ENCODE peak calls at places on chromosomes 12 and 14, in ten cellular contexts. One of them, this sample, is unnamed. For H3K9me3, the result is how much of the 10 kb centered on the place peaks cover.

GRCh38 chr14:70680748-70681147 is 39.0 kb downstream of the TTC9 start:
- DNase-seq in Peyer's patch: no peak
- DNase-seq in vagina: no peak
- DNase-seq in sigmoid colon: no peak
- DNase-seq in body of pancreas: no peak
- DNase-seq in tibial nerve: no peak
- DNase-seq in transverse colon: no peak
- DNase-seq in esophagus squamous epithelium: no peak
- DNase-seq in gastrocnemius medialis: no peak
- DNase-seq in A549: no peak
- DNase-seq in this sample: no peak

GRCh38 chr12:111293266-111294009 is 75.5 kb downstream of the PHETA1 start:
- DNase-seq in transverse colon: no peak
- DNase-seq in vagina: no peak
- DNase-seq in esophagus squamous epithelium: no peak
- DNase-seq in tibial nerve: no peak
- DNase-seq in body of pancreas: no peak
- DNase-seq in A549: no peak
- DNase-seq in Peyer's patch: no peak
- DNase-seq in gastrocnemius medialis: no peak
- DNase-seq in sigmoid colon: no peak
- DNase-seq in this sample: no peak

GRCh38 chr12:130830246-130830551 is 8.9 kb downstream of the STX2 start:
- DNase-seq in gastrocnemius medialis: no peak
- DNase-seq in esophagus squamous epithelium: no peak
- DNase-seq in transverse colon: no peak
- DNase-seq in body of pancreas: no peak
- DNase-seq in sigmoid colon: no peak
- DNase-seq in tibial nerve: no peak
- DNase-seq in vagina: no peak
- DNase-seq in A549: no peak
- DNase-seq in Peyer's patch: no peak
- DNase-seq in this sample: no peak

GRCh38 chr12:129617849-129618248 is 286.0 kb downstream of the TMEM132D start:
- DNase-seq in sigmoid colon: no peak
- DNase-seq in transverse colon: no peak
- DNase-seq in tibial nerve: no peak
- DNase-seq in Peyer's patch: no peak
- DNase-seq in body of pancreas: no peak
- DNase-seq in gastrocnemius medialis: no peak
- DNase-seq in esophagus squamous epithelium: no peak
- DNase-seq in A549: no peak
- DNase-seq in vagina: no peak
- DNase-seq in this sample: no peak

GRCh38 chr12:12456637-12457036 is 99.8 kb downstream of the BORCS5 start:
- DNase-seq in transverse colon: no peak
- DNase-seq in tibial nerve: no peak
- DNase-seq in esophagus squamous epithelium: no peak
- DNase-seq in body of pancreas: no peak
- DNase-seq in sigmoid colon: no peak
- DNase-seq in A549: no peak
- DNase-seq in vagina: no peak
- DNase-seq in Peyer's patch: no peak
- DNase-seq in gastrocnemius medialis: no peak
- DNase-seq in this sample: no peak

GRCh38 chr12:124829008-124829707 is 34.5 kb downstream of the SCARB1 start:
- DNase-seq in sigmoid colon: no peak
- DNase-seq in body of pancreas: no peak
- DNase-seq in transverse colon: peak
- DNase-seq in esophagus squamous epithelium: no peak
- DNase-seq in Peyer's patch: no peak
- DNase-seq in tibial nerve: peak
- DNase-seq in gastrocnemius medialis: no peak
- DNase-seq in A549: peak
- DNase-seq in vagina: no peak
- DNase-seq in this sample: no peak

GRCh38 chr14:95140060-95140858 is 17.1 kb downstream of the DICER1 start:
- DNase-seq in vagina: no peak
- DNase-seq in transverse colon: no peak
- DNase-seq in A549: no peak
- DNase-seq in gastrocnemius medialis: no peak
- DNase-seq in body of pancreas: no peak
- DNase-seq in esophagus squamous epithelium: no peak
- DNase-seq in Peyer's patch: no peak
- DNase-seq in sigmoid colon: no peak
- DNase-seq in tibial nerve: no peak
- DNase-seq in this sample: no peak

GRCh38 chr12:4032906-4033628 is 159.9 kb upstream of the PARP11 start:
- DNase-seq in transverse colon: no peak
- DNase-seq in body of pancreas: no peak
- DNase-seq in vagina: no peak
- DNase-seq in Peyer's patch: no peak
- DNase-seq in gastrocnemius medialis: no peak
- DNase-seq in tibial nerve: no peak
- DNase-seq in esophagus squamous epithelium: no peak
- DNase-seq in sigmoid colon: no peak
- DNase-seq in A549: no peak
- DNase-seq in this sample: peak

GRCh38 chr12:124856132-124856841 is 7.4 kb downstream of the SCARB1 start:
- DNase-seq in body of pancreas: no peak
- DNase-seq in A549: no peak
- DNase-seq in vagina: no peak
- DNase-seq in sigmoid colon: no peak
- DNase-seq in tibial nerve: no peak
- DNase-seq in Peyer's patch: no peak
- DNase-seq in gastrocnemius medialis: no peak
- DNase-seq in transverse colon: no peak
- DNase-seq in esophagus squamous epithelium: no peak
- DNase-seq in this sample: no peak

GRCh38 chr14:28966416-28967233 is 200.0 kb downstream of the FOXG1 start:
- DNase-seq in Peyer's patch: no peak
- DNase-seq in body of pancreas: no peak
- DNase-seq in gastrocnemius medialis: no peak
- DNase-seq in transverse colon: no peak
- DNase-seq in sigmoid colon: no peak
- DNase-seq in esophagus squamous epithelium: no peak
- DNase-seq in vagina: no peak
- DNase-seq in A549: no peak
- DNase-seq in tibial nerve: no peak
- DNase-seq in this sample: no peak

GRCh38 chr12:47190905-47191304 is 111.1 kb upstream of the AMIGO2 start:
- DNase-seq in A549: no peak
- DNase-seq in tibial nerve: no peak
- DNase-seq in transverse colon: no peak
- DNase-seq in sigmoid colon: no peak
- DNase-seq in vagina: no peak
- DNase-seq in gastrocnemius medialis: no peak
- DNase-seq in esophagus squamous epithelium: no peak
- DNase-seq in body of pancreas: no peak
- DNase-seq in Peyer's patch: no peak
- DNase-seq in this sample: no peak
- H3K4me3 ChIP-seq in A549: no peak
- H3K4me3 ChIP-seq in tibial nerve: no peak
- H3K4me3 ChIP-seq in transverse colon: no peak
- H3K4me3 ChIP-seq in sigmoid colon: no peak
- H3K4me3 ChIP-seq in vagina: no peak
- H3K4me3 ChIP-seq in gastrocnemius medialis: no peak
- H3K4me3 ChIP-seq in esophagus squamous epithelium: no peak
- H3K4me3 ChIP-seq in body of pancreas: no peak
- H3K4me3 ChIP-seq in Peyer's patch: no peak
- H3K4me3 ChIP-seq in this sample: no peak

GRCh38 chr14:54435500-54435981 is 5.6 kb downstream of the CNIH1 start:
- DNase-seq in Peyer's patch: no peak
- DNase-seq in esophagus squamous epithelium: no peak
- DNase-seq in tibial nerve: no peak
- DNase-seq in sigmoid colon: no peak
- DNase-seq in vagina: no peak
- DNase-seq in A549: no peak
- DNase-seq in gastrocnemius medialis: no peak
- DNase-seq in body of pancreas: no peak
- DNase-seq in transverse colon: no peak
- DNase-seq in this sample: no peak
- H3K9me3 ChIP-seq in Peyer's patch: under half
- H3K9me3 ChIP-seq in esophagus squamous epithelium: under half
- H3K9me3 ChIP-seq in tibial nerve: under half
- H3K9me3 ChIP-seq in sigmoid colon: under half
- H3K9me3 ChIP-seq in vagina: under half
- H3K9me3 ChIP-seq in A549: under half
- H3K9me3 ChIP-seq in gastrocnemius medialis: under half
- H3K9me3 ChIP-seq in body of pancreas: under half
- H3K9me3 ChIP-seq in transverse colon: under half
- H3K9me3 ChIP-seq in this sample: under half

DNA sequence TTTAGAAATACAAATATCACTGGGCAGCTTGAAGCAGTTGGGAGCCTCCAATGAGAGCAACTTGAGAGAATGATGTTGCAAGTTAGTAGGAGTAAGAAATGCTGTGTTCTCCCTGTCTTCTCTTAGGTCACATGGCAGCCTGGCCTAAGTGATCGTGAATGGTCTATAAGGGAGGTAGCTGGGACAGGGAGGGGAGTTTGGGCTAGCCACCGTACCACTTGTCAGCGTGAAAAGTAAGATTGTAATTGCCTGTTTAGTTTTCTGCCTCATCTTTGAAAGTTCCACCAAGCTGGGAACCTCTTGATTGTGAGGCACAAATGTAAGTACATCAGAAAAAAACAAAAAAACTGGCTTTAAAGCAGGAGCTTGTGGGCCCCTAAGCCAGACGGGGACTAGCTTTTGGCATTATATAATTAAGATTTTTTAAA is 36.4 kb downstream of the MDM2 start:
- DNase-seq in sigmoid colon: no peak
- DNase-seq in vagina: no peak
- DNase-seq in Peyer's patch: no peak
- DNase-seq in esophagus squamous epithelium: no peak
- DNase-seq in A549: no peak
- DNase-seq in gastrocnemius medialis: no peak
- DNase-seq in transverse colon: no peak
- DNase-seq in body of pancreas: no peak
- DNase-seq in tibial nerve: no peak
- DNase-seq in this sample: no peak
- TF ChIP-seq POLR2A in sigmoid colon: no peak
- TF ChIP-seq POLR2A in vagina: no peak
- TF ChIP-seq POLR2A in Peyer's patch: no peak
- TF ChIP-seq POLR2A in esophagus squamous epithelium: no peak
- TF ChIP-seq POLR2A in A549: no peak
- TF ChIP-seq POLR2A in gastrocnemius medialis: no peak
- TF ChIP-seq POLR2A in transverse colon: no peak
- TF ChIP-seq POLR2A in body of pancreas: no peak
- TF ChIP-seq POLR2A in tibial nerve: no peak
- TF ChIP-seq POLR2A in this sample: no peak

DNA sequence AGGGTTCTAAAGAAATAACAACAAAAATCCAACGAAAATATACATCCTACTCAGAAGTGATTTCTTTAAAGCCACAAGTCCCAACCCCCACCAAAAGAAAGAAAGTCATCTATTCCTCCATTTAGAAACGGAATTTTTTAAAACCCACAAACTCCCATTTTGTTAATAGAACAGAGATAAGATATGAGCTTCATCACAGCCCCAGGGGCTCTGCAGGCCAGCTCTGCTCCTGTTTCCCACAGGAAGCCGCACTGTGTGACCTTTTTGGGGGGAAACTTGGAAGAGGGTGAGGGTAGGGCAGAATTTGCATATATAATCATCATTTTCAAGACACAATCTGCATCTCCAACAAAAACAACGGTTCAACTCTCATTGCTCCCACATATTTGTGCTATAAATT is 2.8 kb downstream of the FBXL14 start:
- DNase-seq in tibial nerve: no peak
- DNase-seq in vagina: no peak
- DNase-seq in A549: no peak
- DNase-seq in sigmoid colon: no peak
- DNase-seq in gastrocnemius medialis: no peak
- DNase-seq in body of pancreas: no peak
- DNase-seq in transverse colon: no peak
- DNase-seq in Peyer's patch: no peak
- DNase-seq in esophagus squamous epithelium: no peak
- DNase-seq in this sample: no peak
- H3K4me3 ChIP-seq in tibial nerve: no peak
- H3K4me3 ChIP-seq in vagina: peak
- H3K4me3 ChIP-seq in A549: peak
- H3K4me3 ChIP-seq in sigmoid colon: peak
- H3K4me3 ChIP-seq in gastrocnemius medialis: peak
- H3K4me3 ChIP-seq in body of pancreas: peak
- H3K4me3 ChIP-seq in transverse colon: no peak
- H3K4me3 ChIP-seq in Peyer's patch: peak
- H3K4me3 ChIP-seq in esophagus squamous epithelium: peak
- H3K4me3 ChIP-seq in this sample: peak